ENCODE peak calls at places on chromosomes 3 and 15, in five cellular contexts. B, A, D, J and W are unnamed samples.

GRCh38 chr3:78707094-78707493 is 1060.7 kb downstream of the ROBO1 start:
- DNase-seq in D (no peak), A (no peak), B (no peak), J (no peak), W (no peak)

GRCh38 chr3:185586644-185586964 is 509 bp downstream of the SENP2 start:
- DNase-seq in A (no peak), J (no peak), D (no peak), B (no peak), W (no peak)

GRCh38 chr3:141126661-141127343 is 75.7 kb downstream of the SPSB4 start:
- DNase-seq in A (no peak), D (no peak), J (no peak), B (no peak), W (no peak)

GRCh38 chr15:26073430-26074333 is 210.6 kb upstream of the ATP10A start:
- DNase-seq in D (no peak), B (no peak), A (no peak), J (no peak), W (no peak)

GRCh38 chr3:15601399-15602145 is at the start of the genes BTD and HACL1:
- DNase-seq in A (peak; percentile 99), J (peak; percentile 99), D (peak; percentile 98), B (peak; percentile 99), W (peak; percentile 98)

GRCh38 chr15:59222106-59222505 is 15.5 kb downstream of the LDHAL6B start:
- DNase-seq in J (no peak), D (peak; percentile 71), B (no peak), A (no peak), W (no peak)

GRCh38 chr3:134460965-134461364 is 24.8 kb downstream of the ANAPC13 start:
- DNase-seq in D (peak; percentile 98), J (no peak), B (no peak), A (no peak), W (no peak)

GRCh38 chr15:81950841-81951414 is 94.9 kb downstream of the MEX3B start:
- DNase-seq in B (no peak), J (no peak), D (no peak), A (no peak), W (no peak)

GRCh38 chr3:78919021-78919755 is 848.6 kb downstream of the ROBO1 start:
- DNase-seq in J (peak; percentile 77), B (no peak), D (peak; percentile 36), A (no peak), W (no peak)

GRCh38 chr15:73909616-73910015 is 16.6 kb upstream of the LOXL1 start:
- DNase-seq in A (no peak), J (no peak), D (no peak), B (no peak), W (no peak)

GRCh38 chr3:169497567-169498257 is 165.8 kb downstream of the MECOM start:
- DNase-seq in A (no peak), D (peak; percentile 11), J (no peak), B (no peak), W (no peak)

GRCh38 chr3:52289338-52289746 is 1.7 kb downstream of the GLYCTK start:
- DNase-seq in B (peak; percentile 45), A (no peak), J (no peak), D (no peak), W (no peak)

GRCh38 chr3:66816110-66816761 is 181.9 kb upstream of the KBTBD8 start:
- DNase-seq in D (no peak), A (peak; percentile 79), J (peak; percentile 47), B (peak; percentile 32), W (no peak)

GRCh38 chr3:18122264-18122663 is 302.9 kb downstream of the SATB1 start:
- DNase-seq in B (no peak), A (no peak), J (no peak), D (no peak), W (no peak)

GRCh38 chr3:18127864-18128185 is 297.3 kb downstream of the SATB1 start:
- DNase-seq in A (no peak), J (no peak), D (no peak), B (no peak), W (no peak)

GRCh38 chr3:18124501-18124900 is 300.6 kb downstream of the SATB1 start:
- DNase-seq in B (no peak), J (no peak), D (peak; percentile 54), A (no peak), W (no peak)

GRCh38 chr3:18126772-18127171 is 298.4 kb downstream of the SATB1 start:
- DNase-seq in D (no peak), B (no peak), J (no peak), A (no peak), W (no peak)

DNA sequence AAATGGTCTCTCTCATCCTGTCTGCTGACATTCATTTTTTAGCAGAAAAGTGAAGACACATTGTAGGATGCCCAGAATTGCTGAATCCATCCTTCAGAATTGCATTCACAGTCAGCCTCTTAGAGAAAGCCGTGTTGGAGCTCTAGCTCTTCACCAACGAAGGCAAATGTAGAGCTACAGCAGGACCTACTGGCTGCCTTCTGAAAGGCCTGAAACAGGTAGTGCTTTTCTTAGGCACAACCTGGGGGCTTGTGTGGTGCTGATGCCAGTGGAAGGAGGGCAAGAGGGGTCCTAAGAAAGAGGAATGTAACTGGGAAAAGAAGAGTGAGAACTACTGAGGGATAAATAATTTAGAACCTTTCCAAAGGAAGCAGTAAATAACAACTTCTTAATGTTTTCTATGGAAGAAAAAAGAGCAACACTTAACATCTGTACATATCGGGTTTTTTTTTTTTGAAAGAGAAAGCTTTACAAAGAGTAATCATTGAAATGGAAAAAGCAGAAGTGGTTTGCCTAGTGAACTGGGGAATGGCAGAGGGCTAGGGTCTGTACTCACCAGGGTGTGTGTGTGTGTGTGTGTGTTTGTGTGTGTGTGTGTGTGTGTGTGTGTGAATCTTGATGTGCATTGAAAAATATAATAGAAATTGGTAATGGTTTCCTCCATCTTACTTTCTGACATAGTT is 297.8 kb downstream of the SATB1 start:
- DNase-seq in D (no peak), J (no peak), B (no peak), A (no peak), W (no peak)
- TF ChIP-seq CTCF in D (no peak), J (no peak), B (no peak), A (no peak), W (no peak)

GRCh38 chr3:189369636-189370035 is 197.9 kb downstream of the TPRG1 start:
- DNase-seq in A (no peak), D (no peak), B (no peak), J (no peak), W (no peak)

GRCh38 chr3:189363856-189364255 is 192.1 kb downstream of the TPRG1 start:
- DNase-seq in J (no peak), B (no peak), D (no peak), A (no peak), W (no peak)

GRCh38 chr3:189361103-189361835 is 189.5 kb downstream of the TPRG1 start:
- DNase-seq in B (no peak), A (no peak), D (no peak), J (peak; percentile 35), W (no peak)

GRCh38 chr3:189368384-189368783 is 196.6 kb downstream of the TPRG1 start:
- DNase-seq in B (no peak), D (no peak), A (no peak), J (no peak), W (no peak)

GRCh38 chr3:189365609-189366564 is 194.1 kb downstream of the TPRG1 start:
- DNase-seq in A (no peak), J (no peak), D (no peak), B (no peak), W (no peak)
- TF ChIP-seq CTCF in A (no peak), J (no peak), D (no peak), B (no peak), W (no peak)

GRCh38 chr3:152026033-152026556 is 152.7 kb downstream of the SUCNR1 start:
- DNase-seq in D (peak; percentile 91), J (peak; percentile 87), A (no peak), B (no peak), W (no peak)
- TF ChIP-seq CTCF in D (peak; percentile 41), J (peak; percentile 63), A (no peak), B (no peak), W (no peak)

DNA sequence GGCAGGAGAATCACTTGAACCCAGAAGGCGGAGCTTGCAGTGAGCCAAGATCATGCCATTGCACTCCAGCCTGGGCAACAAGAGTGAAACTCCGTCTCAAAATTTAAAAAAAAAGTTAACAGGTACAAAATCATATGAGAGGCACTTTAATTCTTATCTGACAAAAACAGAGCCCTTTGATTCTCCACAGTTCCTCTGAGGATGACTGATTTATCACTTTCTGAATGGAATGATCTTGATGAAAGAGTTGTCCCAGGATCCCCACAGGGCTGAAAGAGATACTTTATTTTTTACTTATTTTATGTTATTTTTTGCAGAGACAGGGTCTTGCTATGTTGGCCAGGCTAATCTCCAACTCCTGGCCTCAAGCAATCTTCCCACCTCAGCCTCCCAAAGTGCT is 4.0 kb downstream of the LHFPL4 start:
- DNase-seq in D (no peak), B (no peak), A (no peak), J (no peak), W (no peak)
- TF ChIP-seq CTCF in D (no peak), B (no peak), A (no peak), J (no peak), W (no peak)